ENCODE peak calls at places on chromosomes 4 and X, in nine cellular contexts. S is NB4, M is fibroblast of mammary gland, F is testis, T is GM13976, C is fibroblast of pulmonary artery, B is AG09309, W is HCT116, L is activated B cell treated with CpG ODN at 0.5 μM for 24 hours. E is an unnamed sample.

GRCh38 chr4:5157721-5158390 is 106.6 kb downstream of the STK32B start:
- DNase-seq in M (no peak), S (no peak), F (no peak), T (no peak), W (no peak), L (no peak), C (no peak), B (no peak), E (no peak)

GRCh38 chr4:73599182-73599581 is 21.1 kb downstream of the RASSF6 start:
- DNase-seq in C (peak; percentile 84), T (no peak), W (peak; percentile 38), F (no peak), M (peak; percentile 82), S (peak; percentile 12), B (peak; percentile 29), L (no peak), E (no peak)

GRCh38 chr4:89295415-89295927 is 12.1 kb downstream of the GPRIN3 start:
- DNase-seq in M (no peak), F (no peak), B (no peak), T (no peak), L (no peak), W (no peak), C (no peak), S (no peak), E (no peak)

GRCh38 chr4:128812360-128812958 is 3.0 kb downstream of the JADE1 start:
- DNase-seq in L (no peak), M (peak; percentile 73), C (peak; percentile 74), W (peak; percentile 19), B (no peak), F (peak; percentile 63), S (peak; percentile 74), T (no peak), E (peak; percentile 39)

GRCh38 chr4:174120446-174121142 is 162.9 kb downstream of the FBXO8 start:
- DNase-seq in F (peak; percentile 71), B (peak; percentile 31), W (peak; percentile 66), S (peak; percentile 68), M (peak; percentile 83), T (peak; percentile 42), L (no peak), C (peak; percentile 91), E (no peak)

GRCh38 chr4:15197005-15197404 is 194.7 kb downstream of the CPEB2 start:
- DNase-seq in L (no peak), B (no peak), F (no peak), W (no peak), M (peak; percentile 65), S (peak; percentile 26), T (no peak), C (peak; percentile 64), E (no peak)

GRCh38 chr4:56817840-56818491 is 3.5 kb downstream of the SPINK2 start:
- DNase-seq in W (no peak), C (no peak), L (no peak), F (no peak), T (peak; percentile 71), B (no peak), S (no peak), M (no peak), E (no peak)

GRCh38 chr4:161133877-161134276 is 1029.9 kb downstream of the FSTL5 start:
- DNase-seq in T (no peak), F (no peak), M (no peak), L (no peak), S (no peak), W (no peak), C (no peak), B (no peak), E (no peak)

GRCh38 chr4:71303850-71304249 is 35.0 kb upstream of the SLC4A4 start:
- DNase-seq in B (no peak), S (no peak), W (no peak), T (no peak), C (no peak), M (no peak), L (no peak), F (no peak), E (no peak)

GRCh38 chr4:111040904-111041303 is 418.0 kb upstream of the PITX2 start:
- DNase-seq in B (no peak), M (no peak), S (no peak), C (no peak), L (no peak), T (no peak), W (no peak), F (no peak), E (no peak)

GRCh38 chr4:89579776-89580175 is 257.2 kb downstream of the SNCA start:
- DNase-seq in L (no peak), S (no peak), F (no peak), T (no peak), M (no peak), C (no peak), B (no peak), W (no peak), E (no peak)

GRCh38 chr4:95087657-95088455 is 330.1 kb downstream of the BMPR1B start:
- DNase-seq in F (no peak), B (no peak), C (peak; percentile 44), M (peak; percentile 19), T (no peak), L (no peak), S (no peak), W (no peak), E (no peak)

DNA sequence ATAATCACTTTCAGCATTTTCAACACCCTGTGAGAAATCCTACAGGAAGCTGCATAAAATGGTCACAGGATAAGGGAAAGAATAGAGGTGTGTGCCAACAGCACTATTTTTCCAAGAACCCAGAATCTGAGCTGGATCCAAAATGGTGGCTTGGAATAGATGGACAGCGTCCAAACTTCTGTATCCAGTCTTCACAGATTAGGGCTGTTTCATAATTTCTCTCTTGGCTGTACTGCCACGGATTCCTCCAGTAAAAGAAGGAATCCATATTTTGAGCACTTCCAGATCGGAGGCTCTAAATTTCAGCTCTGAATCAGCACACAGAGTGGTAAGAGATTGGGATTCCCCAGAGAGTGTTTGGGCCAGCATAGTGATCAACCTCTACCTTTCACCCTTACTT is 12.2 kb downstream of the MAOB start:
- DNase-seq in F (no peak), M (no peak), T (no peak), L (no peak), S (no peak), B (no peak), W (no peak), C (peak; percentile 46), E (no peak)
- TF ChIP-seq CTCF in F (no peak), M (no peak), T (no peak), L (no peak), S (no peak), B (no peak), W (no peak), C (no peak), E (no peak)

DNA sequence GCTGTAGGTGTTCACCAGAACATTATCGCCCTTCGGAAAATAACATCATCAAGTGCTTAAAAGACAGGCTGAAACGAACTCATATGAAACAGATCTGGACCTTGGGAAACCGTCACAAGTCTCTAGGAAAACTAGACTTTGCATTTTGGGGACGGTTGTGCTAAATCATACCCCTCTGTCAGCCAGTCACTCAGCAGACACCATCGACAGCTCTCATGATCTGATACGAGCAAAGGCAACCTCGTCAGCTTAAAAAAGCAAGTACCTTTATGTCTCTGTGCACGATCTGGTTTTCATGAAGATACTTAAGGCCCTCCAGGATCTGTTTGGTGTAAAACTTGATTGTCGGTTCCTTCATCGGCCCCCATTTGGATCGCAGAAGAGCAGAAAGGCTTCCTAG is 48.4 kb downstream of the PDHA1 start:
- DNase-seq in W (no peak), F (no peak), C (no peak), S (no peak), L (no peak), T (no peak), M (no peak), B (no peak), E (no peak)
- TF ChIP-seq CTCF in W (no peak), F (no peak), C (no peak), S (no peak), L (no peak), T (no peak), M (no peak), B (no peak), E (no peak)

DNA sequence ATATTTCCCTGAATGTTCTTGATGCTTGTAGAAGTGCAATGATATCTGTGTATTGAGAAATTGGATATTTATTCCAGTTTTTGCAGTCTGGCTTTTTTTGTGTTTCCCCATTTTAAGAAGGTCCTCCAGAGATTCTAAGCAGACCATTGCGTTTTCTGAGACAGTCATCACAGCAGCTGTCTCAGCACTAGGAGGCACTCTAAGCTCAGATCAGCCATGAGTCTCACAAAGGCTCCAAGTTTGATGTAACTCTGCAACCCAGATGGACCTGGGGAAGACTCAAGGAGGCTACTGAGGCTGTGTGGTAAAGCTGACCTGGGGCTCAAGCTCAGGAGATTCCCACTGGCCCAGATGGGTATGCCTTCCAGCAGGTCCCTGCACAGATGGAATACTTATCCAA is 89.3 kb upstream of the CYLC1 start:
- DNase-seq in W (no peak), C (no peak), F (peak; percentile 14), B (no peak), T (no peak), L (no peak), M (no peak), S (peak; percentile 6), E (no peak)
- TF ChIP-seq CTCF in W (no peak), C (no peak), F (no peak), B (no peak), T (no peak), L (no peak), M (no peak), S (peak; percentile 16), E (no peak)

GRCh38 chr4:85854543-85854942 is 379.6 kb downstream of the ARHGAP24 start:
- DNase-seq in W (no peak), T (no peak), B (no peak), L (no peak), C (peak; percentile 21), S (no peak), F (no peak), M (peak; percentile 27), E (no peak)
- TF ChIP-seq CTCF in W (no peak), T (no peak), B (no peak), L (no peak), C (no peak), S (no peak), F (no peak), M (no peak), E (no peak)

GRCh38 chr4:116397291-116397690 is 688.1 kb downstream of the TRAM1L1 start:
- DNase-seq in T (no peak), B (no peak), F (no peak), C (no peak), L (no peak), W (no peak), S (no peak), M (no peak), E (no peak)
- TF ChIP-seq CTCF in T (no peak), B (no peak), F (no peak), C (no peak), L (no peak), W (no peak), S (no peak), M (no peak), E (no peak)

E was measured in D721Med.